ENCODE peak calls at places on chromosomes 16 and 17, in six cellular contexts. C, A, O, V, Z and I are unnamed samples.

GRCh38 chr17:42748906-42749798 is 4.3 kb upstream of the EZH1 start:
- DNase-seq in Z (no peak), C (no peak), O (no peak), A (no peak), V (no peak), I (no peak)

GRCh38 chr16:4706871-4707270 is 13.5 kb downstream of the NUDT16L1 start:
- DNase-seq in A (no peak), O (no peak), C (no peak), Z (no peak), V (no peak), I (no peak)

GRCh38 chr17:80632046-80632581 is 87.5 kb downstream of the RPTOR start:
- DNase-seq in Z (no peak), O (no peak), V (no peak), C (no peak), A (no peak), I (no peak)

GRCh38 chr17:10059684-10060211 is 138.7 kb downstream of the GAS7 start:
- DNase-seq in Z (no peak), O (no peak), V (no peak), C (no peak), A (no peak), I (no peak)

GRCh38 chr17:39960406-39961053 is 2.3 kb upstream of the GSDMA start:
- DNase-seq in Z (no peak), V (no peak), O (no peak), C (no peak), A (no peak), I (no peak)

GRCh38 chr17:48725294-48726064 is 2.5 kb downstream of the PRAC2 start:
- DNase-seq in Z (no peak), C (no peak), V (peak; percentile 52), A (no peak), O (no peak), I (no peak)

GRCh38 chr17:57684711-57685498 is 60.2 kb downstream of the CCDC182 start:
- DNase-seq in O (no peak), V (no peak), A (no peak), C (no peak), Z (no peak), I (no peak)

GRCh38 chr17:36736201-36737156 is 135.1 kb downstream of the MRM1 start:
- DNase-seq in O (no peak), Z (no peak), C (no peak), V (no peak), A (no peak), I (no peak)

GRCh38 chr17:44011876-44012275 is 2.9 kb downstream of the TMEM101 start:
- DNase-seq in C (no peak), Z (no peak), O (no peak), A (no peak), V (no peak), I (no peak)

GRCh38 chr17:11268176-11268575 is 27.2 kb downstream of the SHISA6 start:
- DNase-seq in Z (no peak), A (no peak), O (no peak), C (no peak), V (no peak), I (no peak)

GRCh38 chr17:80855968-80856862 is 135.4 kb upstream of the CHMP6 start:
- DNase-seq in C (no peak), Z (no peak), O (no peak), V (peak; percentile 42), A (peak; percentile 48), I (no peak)

GRCh38 chr16:87376660-87377059 is 6.9 kb downstream of the FBXO31 start:
- DNase-seq in O (no peak), V (no peak), A (no peak), C (no peak), Z (no peak), I (no peak)

GRCh38 chr16:75074920-75075687 is 41.5 kb downstream of the LDHD start:
- DNase-seq in Z (no peak), A (no peak), C (no peak), V (no peak), O (peak; percentile 86), I (no peak)

GRCh38 chr16:15899538-15900100 is 11.2 kb upstream of the CEP20 start:
- DNase-seq in C (no peak), O (no peak), A (peak; percentile 43), Z (no peak), V (peak; percentile 53), I (no peak)

GRCh38 chr16:14337303-14338191 is 266.4 kb downstream of the MRTFB start:
- DNase-seq in O (no peak), C (no peak), A (no peak), V (no peak), Z (no peak), I (no peak)

GRCh38 chr16:89034573-89034961 is 57.6 kb upstream of the CBFA2T3 start:
- DNase-seq in O (no peak), V (no peak), Z (no peak), C (no peak), A (no peak), I (no peak)

GRCh38 chr16:66539628-66540469 is 10.1 kb downstream of the TK2 start:
- DNase-seq in Z (no peak), C (no peak), O (no peak), V (no peak), A (no peak), I (no peak)